ENCODE peak calls at places on chromosomes 7 and 10, in seven cellular contexts. B is pancreas; P is right atrium auricular region; Q is omental fat pad; V is renal cortical epithelial cell; K is endodermal cell; X is stimulated activated CD4-positive, alpha-beta T cell treated with anti-CD3 and anti-CD28 coated beads, Interleukin-2, amount 100 ng/mL, for 24 hours. Z is an unnamed sample.

GRCh38 chr10:100114460-100114859 is 32.8 kb upstream of the CPN1 start:
- DNase-seq in K (no peak), X (no peak), B (no peak), V (no peak), Q (no peak), P (no peak), Z (no peak)

GRCh38 chr10:24622781-24623301 is 100.8 kb downstream of the ARHGAP21 start:
- DNase-seq in X (no peak), B (no peak), K (no peak), P (no peak), V (no peak), Q (no peak), Z (no peak)

GRCh38 chr7:31782411-31782991 is 95.5 kb downstream of the PPP1R17 start:
- DNase-seq in P (no peak), V (peak; percentile 59), B (no peak), Q (no peak), X (no peak), K (peak; percentile 62), Z (no peak)

GRCh38 chr10:73859441-73860049 is 14.8 kb downstream of the CAMK2G start:
- DNase-seq in B (no peak), P (no peak), K (no peak), V (no peak), Q (no peak), X (no peak), Z (no peak)

GRCh38 chr10:127194598-127194997 is 1.8 kb downstream of the INSYN2A start:
- DNase-seq in K (no peak), V (no peak), B (no peak), X (no peak), Q (no peak), P (no peak), Z (no peak)

GRCh38 chr10:131915484-131915883 is 14.7 kb downstream of the PPP2R2D start:
- DNase-seq in V (no peak), X (no peak), Q (no peak), K (peak; percentile 22), P (no peak), B (peak; percentile 10), Z (no peak)

GRCh38 chr7:17844022-17844421 is 96.3 kb downstream of the SNX13 start:
- DNase-seq in Q (no peak), B (no peak), V (no peak), P (no peak), X (no peak), K (no peak), Z (no peak)

GRCh38 chr7:146655928-146656797 is 539.6 kb downstream of the CNTNAP2 start:
- DNase-seq in K (no peak), P (no peak), X (no peak), V (peak; percentile 0), Q (no peak), B (no peak), Z (no peak)

GRCh38 chr10:122655524-122656307 is 43.9 kb downstream of the C10orf120 start:
- DNase-seq in K (no peak), P (no peak), X (no peak), Q (no peak), B (no peak), V (no peak), Z (no peak)

GRCh38 chr7:123594813-123595241 is 6.8 kb upstream of the ASB15 start:
- DNase-seq in K (peak; percentile 89), B (no peak), Q (no peak), V (no peak), X (no peak), P (no peak), Z (no peak)

GRCh38 chr10:26729395-26729794 is 31.9 kb downstream of the PDSS1 start:
- DNase-seq in B (no peak), X (no peak), P (no peak), K (no peak), V (no peak), Q (no peak), Z (no peak)

GRCh38 chr10:97089209-97089865 is 96.4 kb downstream of the SLIT1 start:
- DNase-seq in B (no peak), P (no peak), V (no peak), K (peak; percentile 84), Q (no peak), X (no peak), Z (no peak)

GRCh38 chr7:158410720-158411119 is 176.9 kb downstream of the PTPRN2 start:
- DNase-seq in X (no peak), Q (no peak), V (no peak), K (peak; percentile 34), B (no peak), P (no peak), Z (no peak)

GRCh38 chr10:51073461-51074237 is 638 bp upstream of the PRKG1 start:
- DNase-seq in K (peak; percentile 79), B (peak; percentile 71), V (no peak), P (no peak), Q (no peak), X (no peak), Z (no peak)

GRCh38 chr10:132850896-132851295 is 64.9 kb upstream of the NKX6-2 start:
- DNase-seq in B (no peak), P (no peak), X (no peak), K (peak; percentile 54), Q (no peak), V (no peak), Z (no peak)

GRCh38 chr10:69043931-69044531 is 43.9 kb upstream of the SRGN start:
- DNase-seq in V (no peak), K (no peak), P (no peak), B (no peak), X (peak; percentile 39), Q (no peak), Z (no peak)

GRCh38 chr7:8436965-8437364 is 3.6 kb downstream of the NXPH1 start:
- DNase-seq in X (peak; percentile 32), P (no peak), V (no peak), K (peak; percentile 95), Q (no peak), B (peak; percentile 88), Z (no peak)

GRCh38 chr10:114547466-114547865 is 110.6 kb downstream of the ABLIM1 start:
- DNase-seq in K (no peak), X (no peak), B (no peak), Q (no peak), V (no peak), P (no peak), Z (no peak)

GRCh38 chr7:47811632-47812380 is 136.5 kb downstream of the PKD1L1 start:
- DNase-seq in X (no peak), V (no peak), P (no peak), K (no peak), Q (no peak), B (no peak), Z (no peak)

GRCh38 chr7:13336227-13336626 is 648.8 kb downstream of the ARL4A start:
- DNase-seq in V (peak; percentile 89), P (no peak), K (no peak), Q (no peak), X (no peak), B (no peak), Z (no peak)

GRCh38 chr7:150379590-150380379 is 655 bp downstream of the ZNF775 start:
- DNase-seq in X (peak; percentile 35), V (no peak), K (peak; percentile 81), Q (no peak), B (no peak), P (no peak), Z (no peak)

GRCh38 chr10:25849971-25850370 is 84.1 kb upstream of the MYO3A start:
- DNase-seq in X (no peak), P (no peak), Q (no peak), K (no peak), B (no peak), V (peak; percentile 89), Z (no peak)

GRCh38 chr10:131073469-131074060 is 238.0 kb downstream of the TCERG1L start:
- DNase-seq in B (no peak), P (no peak), Q (no peak), K (no peak), X (no peak), V (no peak), Z (no peak)

GRCh38 chr10:74071151-74071550 is 73.2 kb downstream of the VCL start:
- DNase-seq in K (no peak), P (no peak), X (no peak), V (peak; percentile 74), B (no peak), Q (no peak), Z (no peak)

GRCh38 chr7:20513341-20513740 is 102.1 kb upstream of the ABCB5 start:
- DNase-seq in K (no peak), V (no peak), Q (no peak), X (no peak), B (no peak), P (no peak), Z (no peak)

GRCh38 chr7:98133181-98133580 is 26.5 kb downstream of the LMTK2 start:
- DNase-seq in B (no peak), K (no peak), Q (no peak), P (no peak), V (no peak), X (no peak), Z (no peak)

GRCh38 chr7:51288896-51289607 is 27.6 kb downstream of the COBL start:
- DNase-seq in Q (no peak), X (no peak), V (no peak), K (peak; percentile 52), B (no peak), P (peak; percentile 46), Z (no peak)

GRCh38 chr10:94069884-94070283 is 76.2 kb downstream of the PLCE1 start:
- DNase-seq in P (no peak), K (no peak), X (no peak), V (no peak), Q (no peak), B (no peak), Z (no peak)

GRCh38 chr7:69598487-69599148 is 343 bp downstream of the AUTS2 start:
- DNase-seq in X (no peak), P (no peak), B (peak; percentile 61), K (no peak), V (no peak), Q (no peak), Z (no peak)

GRCh38 chr10:88233870-88234269 is 349.2 kb downstream of the RNLS start:
- DNase-seq in X (no peak), P (no peak), K (peak; percentile 70), B (no peak), Q (no peak), V (no peak), Z (no peak)

GRCh38 chr7:112140600-112140999 is 65.6 kb downstream of the DOCK4 start:
- DNase-seq in X (no peak), K (no peak), P (no peak), V (no peak), Q (no peak), B (no peak), Z (no peak)

GRCh38 chr7:105015631-105015965 is 1.6 kb downstream of the KMT2E start:
- DNase-seq in K (peak; percentile 65), B (no peak), Q (no peak), X (no peak), V (no peak), P (no peak), Z (no peak)

Z was measured in vagina.